ENCODE peak calls at places on chromosomes 6 and 20, in four cellular contexts. U, L, W and D are unnamed samples.

GRCh38 chr6:169542491-169542890 is 159.3 kb downstream of the WDR27 start:
- DNase-seq in U (no peak), L (no peak), W (no peak), D (no peak)

GRCh38 chr6:12490376-12490903 is 200.3 kb downstream of the EDN1 start:
- DNase-seq in U (no peak), L (no peak), W (peak), D (no peak)

GRCh38 chr6:36855750-36856149 is 16.5 kb upstream of the CPNE5 start:
- DNase-seq in U (no peak), L (no peak), W (peak), D (no peak)

GRCh38 chr6:133309579-133309978 is 68.4 kb downstream of the EYA4 start:
- DNase-seq in U (no peak), L (no peak), W (peak), D (no peak)

GRCh38 chr6:169725270-169726048 is 1.2 kb upstream of the PHF10 start:
- DNase-seq in U (no peak), L (peak), W (peak), D (peak)

GRCh38 chr6:80541186-80541585 is 434.7 kb downstream of the BCKDHB start:
- DNase-seq in U (peak), L (no peak), W (peak), D (no peak)

GRCh38 chr6:122789862-122790739 is 1.0 kb downstream of the SMPDL3A start:
- DNase-seq in U (no peak), L (peak), W (peak), D (no peak)

GRCh38 chr6:52929321-52930164 is 20.0 kb upstream of the GSTA3 start:
- DNase-seq in U (peak), L (no peak), W (peak), D (no peak)

GRCh38 chr6:106223300-106223930 is 102.1 kb downstream of the ATG5 start:
- DNase-seq in U (peak), L (peak), W (peak), D (no peak)

GRCh38 chr6:134675110-134676038 is 274.5 kb downstream of the ALDH8A1 start:
- DNase-seq in U (no peak), L (no peak), W (no peak), D (no peak)

GRCh38 chr6:43936476-43936875 is 166.5 kb downstream of the VEGFA start:
- DNase-seq in U (no peak), L (no peak), W (no peak), D (peak)

GRCh38 chr6:106825156-106825555 is 149.4 kb downstream of the CD24 start:
- DNase-seq in U (no peak), L (no peak), W (peak), D (no peak)

GRCh38 chr20:32566379-32567374 is 18.5 kb downstream of the NOL4L start:
- DNase-seq in U (no peak), L (no peak), W (no peak), D (no peak)

GRCh38 chr6:167136376-167136775 is 13.5 kb downstream of the CCR6 start:
- DNase-seq in U (no peak), L (no peak), W (no peak), D (no peak)

GRCh38 chr6:53216301-53216700 is 67.7 kb upstream of the GCM1 start:
- DNase-seq in U (no peak), L (no peak), W (no peak), D (no peak)

GRCh38 chr6:520820-521219 is 129.3 kb downstream of the IRF4 start:
- DNase-seq in U (no peak), L (no peak), W (no peak), D (no peak)

GRCh38 chr6:106799008-106799952 is 169.9 kb downstream of the QRSL1 start:
- DNase-seq in U (peak), L (no peak), W (peak), D (no peak)

GRCh38 chr6:8435845-8436168 is 462 bp upstream of the SLC35B3 start:
- DNase-seq in U (peak), L (no peak), W (no peak), D (no peak)

GRCh38 chr6:11232968-11233626 is 629 bp upstream of the NEDD9 start:
- DNase-seq in U (no peak), L (no peak), W (no peak), D (no peak)

GRCh38 chr20:9241232-9241692 is 172.4 kb downstream of the PLCB4 start:
- DNase-seq in U (peak), L (no peak), W (peak), D (no peak)

GRCh38 chr6:1111361-1111760 is 200.5 kb upstream of the FOXQ1 start:
- DNase-seq in U (no peak), L (no peak), W (no peak), D (no peak)

GRCh38 chr6:3616565-3617176 is 134.8 kb downstream of the PXDC1 start:
- DNase-seq in U (no peak), L (no peak), W (no peak), D (peak)

GRCh38 chr6:73028124-73028766 is 197.1 kb downstream of the KHDC1L start:
- DNase-seq in U (no peak), L (no peak), W (no peak), D (no peak)

GRCh38 chr20:55584964-55585363 is 420.4 kb downstream of the CBLN4 start:
- DNase-seq in U (no peak), L (no peak), W (no peak), D (no peak)

GRCh38 chr20:50545123-50545522 is 34.9 kb downstream of the PTPN1 start:
- DNase-seq in U (no peak), L (no peak), W (peak), D (no peak)

GRCh38 chr6:169101981-169102380 is 151.7 kb downstream of the THBS2 start:
- DNase-seq in U (no peak), L (no peak), W (peak), D (no peak)

GRCh38 chr6:958531-958930 is 265.6 kb upstream of the EXOC2 start:
- DNase-seq in U (no peak), L (no peak), W (peak), D (no peak)

GRCh38 chr20:4243071-4243470 is 227.7 kb upstream of the RNF24 start:
- DNase-seq in U (no peak), L (no peak), W (peak), D (no peak)

GRCh38 chr20:52083627-52084232 is 107.8 kb downstream of the ZFP64 start:
- DNase-seq in U (no peak), L (peak), W (peak), D (no peak)

GRCh38 chr6:105097288-105097687 is 82.5 kb downstream of the POPDC3 start:
- DNase-seq in U (no peak), L (no peak), W (no peak), D (no peak)